ENCODE peak calls at places on chromosomes 13 and 19, in six cellular contexts. One of them, this sample, is unnamed. For H3K4me1, the result is how much of the 10 kb centered on the place peaks cover.

GRCh38 chr19:48967346-48968178 is 2.5 kb downstream of the FTL start:
- DNase-seq in cardiac muscle cell: no peak
- DNase-seq in neural progenitor cell: no peak
- DNase-seq in osteoblast: peak
- DNase-seq in tibial artery: peak
- DNase-seq in heart right ventricle: no peak
- DNase-seq in this sample: no peak

GRCh38 chr19:29715695-29716581 is 877 bp upstream of the C19orf12 start:
- DNase-seq in neural progenitor cell: no peak
- DNase-seq in tibial artery: no peak
- DNase-seq in heart right ventricle: no peak
- DNase-seq in cardiac muscle cell: no peak
- DNase-seq in osteoblast: no peak
- DNase-seq in this sample: no peak

GRCh38 chr13:59303433-59303832 is 860.3 kb downstream of the DIAPH3 start:
- DNase-seq in neural progenitor cell: no peak
- DNase-seq in tibial artery: no peak
- DNase-seq in osteoblast: no peak
- DNase-seq in heart right ventricle: no peak
- DNase-seq in cardiac muscle cell: no peak
- DNase-seq in this sample: no peak

GRCh38 chr13:108214511-108215383 is 589 bp downstream of the LIG4 start:
- DNase-seq in heart right ventricle: peak
- DNase-seq in tibial artery: no peak
- DNase-seq in cardiac muscle cell: peak
- DNase-seq in neural progenitor cell: peak
- DNase-seq in osteoblast: no peak
- DNase-seq in this sample: peak

GRCh38 chr13:107553838-107554237 is 661.5 kb downstream of the LIG4 start:
- DNase-seq in neural progenitor cell: peak
- DNase-seq in heart right ventricle: no peak
- DNase-seq in cardiac muscle cell: peak
- DNase-seq in tibial artery: no peak
- DNase-seq in osteoblast: no peak
- DNase-seq in this sample: peak

GRCh38 chr13:28623782-28624706 is 34.9 kb upstream of the POMP start:
- DNase-seq in neural progenitor cell: no peak
- DNase-seq in tibial artery: no peak
- DNase-seq in heart right ventricle: no peak
- DNase-seq in osteoblast: no peak
- DNase-seq in cardiac muscle cell: no peak
- DNase-seq in this sample: no peak

GRCh38 chr13:50512602-50513527 is 330.6 kb downstream of the DLEU7 start:
- DNase-seq in tibial artery: peak
- DNase-seq in neural progenitor cell: peak
- DNase-seq in osteoblast: peak
- DNase-seq in cardiac muscle cell: peak
- DNase-seq in heart right ventricle: peak
- DNase-seq in this sample: no peak

GRCh38 chr19:571127-571974 is 1.0 kb upstream of the BSG start:
- DNase-seq in tibial artery: no peak
- DNase-seq in neural progenitor cell: peak
- DNase-seq in osteoblast: peak
- DNase-seq in cardiac muscle cell: peak
- DNase-seq in heart right ventricle: no peak
- DNase-seq in this sample: peak

GRCh38 chr19:38844093-38844686 is 5.6 kb downstream of the HNRNPL start:
- DNase-seq in neural progenitor cell: no peak
- DNase-seq in cardiac muscle cell: no peak
- DNase-seq in heart right ventricle: no peak
- DNase-seq in osteoblast: no peak
- DNase-seq in tibial artery: no peak
- DNase-seq in this sample: no peak

GRCh38 chr13:106372199-106373160 is 163.0 kb downstream of the EFNB2 start:
- DNase-seq in heart right ventricle: no peak
- DNase-seq in osteoblast: no peak
- DNase-seq in neural progenitor cell: no peak
- DNase-seq in tibial artery: no peak
- DNase-seq in cardiac muscle cell: no peak
- DNase-seq in this sample: no peak

GRCh38 chr13:59360108-59360507 is 803.6 kb downstream of the DIAPH3 start:
- DNase-seq in osteoblast: peak
- DNase-seq in cardiac muscle cell: no peak
- DNase-seq in heart right ventricle: no peak
- DNase-seq in tibial artery: no peak
- DNase-seq in neural progenitor cell: peak
- DNase-seq in this sample: no peak

GRCh38 chr13:32783067-32783466 is 196.8 kb downstream of the PDS5B start:
- DNase-seq in heart right ventricle: no peak
- DNase-seq in tibial artery: no peak
- DNase-seq in osteoblast: no peak
- DNase-seq in neural progenitor cell: no peak
- DNase-seq in cardiac muscle cell: no peak
- DNase-seq in this sample: no peak

GRCh38 chr13:73970413-73971055 is 163.7 kb downstream of the KLF12 start:
- DNase-seq in cardiac muscle cell: no peak
- DNase-seq in neural progenitor cell: no peak
- DNase-seq in osteoblast: no peak
- DNase-seq in tibial artery: no peak
- DNase-seq in heart right ventricle: no peak
- DNase-seq in this sample: no peak

GRCh38 chr13:45503658-45504057 is 38.9 kb downstream of the COG3 start:
- DNase-seq in tibial artery: no peak
- DNase-seq in cardiac muscle cell: no peak
- DNase-seq in heart right ventricle: no peak
- DNase-seq in osteoblast: no peak
- DNase-seq in neural progenitor cell: no peak
- DNase-seq in this sample: no peak

GRCh38 chr13:108120332-108120731 is 95.0 kb downstream of the LIG4 start:
- DNase-seq in tibial artery: no peak
- DNase-seq in cardiac muscle cell: no peak
- DNase-seq in heart right ventricle: no peak
- DNase-seq in neural progenitor cell: no peak
- DNase-seq in osteoblast: no peak
- DNase-seq in this sample: peak

GRCh38 chr13:20772401-20773131 is 1.2 kb downstream of the EEF1AKMT1 start:
- DNase-seq in heart right ventricle: no peak
- DNase-seq in tibial artery: no peak
- DNase-seq in cardiac muscle cell: no peak
- DNase-seq in osteoblast: no peak
- DNase-seq in neural progenitor cell: no peak
- DNase-seq in this sample: no peak

GRCh38 chr19:383922-384800 is 24.8 kb downstream of the C2CD4C start:
- DNase-seq in tibial artery: no peak
- DNase-seq in neural progenitor cell: peak
- DNase-seq in heart right ventricle: peak
- DNase-seq in osteoblast: peak
- DNase-seq in cardiac muscle cell: peak
- DNase-seq in this sample: peak

GRCh38 chr19:1651061-1651547 is 1.3 kb downstream of the TCF3 start:
- DNase-seq in tibial artery: no peak
- DNase-seq in neural progenitor cell: peak
- DNase-seq in osteoblast: peak
- DNase-seq in cardiac muscle cell: peak
- DNase-seq in heart right ventricle: no peak
- DNase-seq in this sample: peak

GRCh38 chr19:40604647-40605200 is 3.6 kb downstream of the LTBP4 start:
- DNase-seq in osteoblast: peak
- DNase-seq in tibial artery: no peak
- DNase-seq in cardiac muscle cell: no peak
- DNase-seq in neural progenitor cell: peak
- DNase-seq in heart right ventricle: peak
- DNase-seq in this sample: no peak

GRCh38 chr19:32359581-32359980 is 14.2 kb downstream of the ZNF507 start:
- DNase-seq in heart right ventricle: no peak
- DNase-seq in tibial artery: no peak
- DNase-seq in cardiac muscle cell: no peak
- DNase-seq in neural progenitor cell: no peak
- DNase-seq in osteoblast: no peak
- DNase-seq in this sample: no peak

GRCh38 chr19:32358311-32358710 is 12.9 kb downstream of the ZNF507 start:
- DNase-seq in neural progenitor cell: no peak
- DNase-seq in heart right ventricle: no peak
- DNase-seq in tibial artery: no peak
- DNase-seq in osteoblast: no peak
- DNase-seq in cardiac muscle cell: no peak
- DNase-seq in this sample: no peak

GRCh38 chr19:32355309-32355708 is 9.9 kb downstream of the ZNF507 start:
- DNase-seq in tibial artery: no peak
- DNase-seq in osteoblast: no peak
- DNase-seq in neural progenitor cell: no peak
- DNase-seq in cardiac muscle cell: no peak
- DNase-seq in heart right ventricle: no peak
- DNase-seq in this sample: no peak

GRCh38 chr19:32354345-32354744 is 8.9 kb downstream of the ZNF507 start:
- DNase-seq in osteoblast: no peak
- DNase-seq in cardiac muscle cell: no peak
- DNase-seq in neural progenitor cell: no peak
- DNase-seq in heart right ventricle: no peak
- DNase-seq in tibial artery: no peak
- DNase-seq in this sample: no peak

DNA sequence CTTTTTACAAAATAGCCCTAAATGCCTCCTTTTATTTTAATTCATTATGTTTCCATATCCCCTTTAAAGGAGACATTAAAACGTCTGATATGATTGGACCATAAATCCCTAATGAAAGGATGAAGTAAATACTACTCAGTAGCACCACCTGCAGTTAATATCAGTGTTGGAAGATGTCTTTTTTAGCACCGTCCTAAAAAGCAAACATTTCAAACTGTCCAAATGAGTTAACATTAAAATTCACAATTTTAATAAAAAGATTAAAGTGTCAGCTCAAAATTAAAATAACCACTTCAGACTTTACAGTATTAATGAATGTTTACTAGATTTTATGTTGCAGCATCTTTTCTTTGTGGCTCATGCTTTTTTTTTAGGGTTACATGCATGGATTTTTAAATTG is 12.3 kb downstream of the ZNF507 start:
- DNase-seq in cardiac muscle cell: no peak
- DNase-seq in neural progenitor cell: no peak
- DNase-seq in heart right ventricle: no peak
- DNase-seq in osteoblast: no peak
- DNase-seq in tibial artery: no peak
- DNase-seq in this sample: no peak
- TF ChIP-seq CTCF in cardiac muscle cell: peak
- TF ChIP-seq CTCF in neural progenitor cell: peak
- TF ChIP-seq CTCF in heart right ventricle: no peak
- TF ChIP-seq CTCF in osteoblast: peak
- TF ChIP-seq CTCF in tibial artery: no peak
- TF ChIP-seq CTCF in this sample: peak

GRCh38 chr19:43776285-43776684 is 4.5 kb downstream of the KCNN4 start:
- DNase-seq in heart right ventricle: no peak
- DNase-seq in osteoblast: peak
- DNase-seq in neural progenitor cell: no peak
- DNase-seq in cardiac muscle cell: no peak
- DNase-seq in tibial artery: no peak
- DNase-seq in this sample: no peak

GRCh38 chr19:43775299-43775890 is 5.4 kb downstream of the KCNN4 start:
- DNase-seq in tibial artery: no peak
- DNase-seq in heart right ventricle: no peak
- DNase-seq in osteoblast: peak
- DNase-seq in neural progenitor cell: no peak
- DNase-seq in cardiac muscle cell: no peak
- DNase-seq in this sample: no peak

GRCh38 chr19:43779147-43779819 is 1.5 kb downstream of the KCNN4 start:
- DNase-seq in heart right ventricle: no peak
- DNase-seq in osteoblast: peak
- DNase-seq in tibial artery: no peak
- DNase-seq in cardiac muscle cell: no peak
- DNase-seq in neural progenitor cell: no peak
- DNase-seq in this sample: no peak

GRCh38 chr19:43778651-43779050 is 2.1 kb downstream of the KCNN4 start:
- DNase-seq in neural progenitor cell: no peak
- DNase-seq in osteoblast: peak
- DNase-seq in cardiac muscle cell: no peak
- DNase-seq in tibial artery: no peak
- DNase-seq in heart right ventricle: no peak
- DNase-seq in this sample: no peak

DNA sequence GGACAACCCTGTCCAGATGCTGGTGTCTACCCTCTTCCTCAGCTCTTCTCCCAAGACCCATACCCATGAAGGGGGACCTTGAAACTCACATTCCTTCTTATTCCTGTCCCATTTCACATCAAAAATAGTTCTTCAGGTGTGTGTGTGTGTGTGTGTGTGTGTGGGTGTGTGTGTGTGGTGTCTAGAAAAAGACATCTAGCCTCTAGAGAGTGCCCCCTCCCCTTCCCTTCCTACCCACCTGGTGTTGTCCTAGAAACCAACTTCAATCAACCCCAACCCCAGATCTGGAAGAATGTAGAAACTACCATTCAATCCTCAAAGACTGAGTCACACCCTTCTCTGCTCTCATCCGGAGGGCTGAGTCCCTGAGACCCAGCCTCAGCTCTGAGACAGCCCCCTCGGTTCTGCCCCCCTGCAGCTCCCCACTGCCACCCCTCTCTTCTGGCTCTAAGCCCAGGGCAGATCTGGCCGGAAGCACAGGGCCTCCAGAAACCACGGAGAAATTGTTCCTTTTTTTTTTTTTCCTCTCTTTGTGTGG is 3.5 kb downstream of the KCNN4 start:
- DNase-seq in neural progenitor cell: no peak
- DNase-seq in cardiac muscle cell: no peak
- DNase-seq in osteoblast: peak
- DNase-seq in tibial artery: no peak
- DNase-seq in heart right ventricle: no peak
- DNase-seq in this sample: no peak
- H3K4me3 ChIP-seq in neural progenitor cell: no peak
- H3K4me3 ChIP-seq in cardiac muscle cell: no peak
- H3K4me3 ChIP-seq in osteoblast: no peak
- H3K4me3 ChIP-seq in tibial artery: no peak
- H3K4me3 ChIP-seq in heart right ventricle: no peak
- H3K4me3 ChIP-seq in this sample: no peak

GRCh38 chr19:41897181-41897580 is 14.2 kb downstream of the ARHGEF1 start:
- DNase-seq in osteoblast: peak
- DNase-seq in heart right ventricle: no peak
- DNase-seq in neural progenitor cell: no peak
- DNase-seq in tibial artery: no peak
- DNase-seq in cardiac muscle cell: no peak
- DNase-seq in this sample: no peak
- H3K4me1 ChIP-seq in osteoblast: under half
- H3K4me1 ChIP-seq in heart right ventricle: under half
- H3K4me1 ChIP-seq in neural progenitor cell: under half
- H3K4me1 ChIP-seq in tibial artery: under half
- H3K4me1 ChIP-seq in cardiac muscle cell: under half
- H3K4me1 ChIP-seq in this sample: under half

GRCh38 chr19:13573268-13573667 is 67.0 kb upstream of the CACNA1A start:
- DNase-seq in heart right ventricle: no peak
- DNase-seq in cardiac muscle cell: no peak
- DNase-seq in osteoblast: peak
- DNase-seq in tibial artery: no peak
- DNase-seq in neural progenitor cell: peak
- DNase-seq in this sample: no peak

GRCh38 chr19:13576726-13577125 is 70.4 kb upstream of the CACNA1A start:
- DNase-seq in tibial artery: no peak
- DNase-seq in neural progenitor cell: no peak
- DNase-seq in osteoblast: no peak
- DNase-seq in cardiac muscle cell: no peak
- DNase-seq in heart right ventricle: no peak
- DNase-seq in this sample: no peak

GRCh38 chr19:13579388-13580060 is 73.2 kb upstream of the CACNA1A start:
- DNase-seq in cardiac muscle cell: no peak
- DNase-seq in neural progenitor cell: no peak
- DNase-seq in heart right ventricle: no peak
- DNase-seq in osteoblast: peak
- DNase-seq in tibial artery: no peak
- DNase-seq in this sample: no peak

GRCh38 chr19:13574933-13575332 is 68.7 kb upstream of the CACNA1A start:
- DNase-seq in cardiac muscle cell: peak
- DNase-seq in osteoblast: peak
- DNase-seq in tibial artery: no peak
- DNase-seq in neural progenitor cell: peak
- DNase-seq in heart right ventricle: no peak
- DNase-seq in this sample: peak
- TF ChIP-seq CTCF in cardiac muscle cell: peak
- TF ChIP-seq CTCF in osteoblast: peak
- TF ChIP-seq CTCF in tibial artery: no peak
- TF ChIP-seq CTCF in neural progenitor cell: peak
- TF ChIP-seq CTCF in heart right ventricle: no peak
- TF ChIP-seq CTCF in this sample: peak

This sample was measured in BE2C.